ENCODE peak calls at places on chromosomes 11 and 22, in six cellular contexts. D is PC-3, F is PC-9, V is GM20000, B is sigmoid colon, K is AG04449. H is an unnamed sample.

GRCh38 chr11:39149214-39149613 is 2310.2 kb downstream of the LRRC4C start:
- DNase-seq in D (no peak), F (no peak), V (no peak), B (no peak), K (no peak), H (no peak)

GRCh38 chr11:8361664-8362210 is 98.1 kb upstream of the LMO1 start:
- DNase-seq in D (no peak), F (no peak), V (no peak), B (no peak), K (no peak), H (no peak)

GRCh38 chr11:57551941-57552340 is 14.5 kb downstream of the SMTNL1 start:
- DNase-seq in D (no peak), F (no peak), V (no peak), B (no peak), K (no peak), H (no peak)

GRCh38 chr11:117375960-117376359 is 48.3 kb downstream of the CEP164 start:
- DNase-seq in D (no peak), F (no peak), V (no peak), B (no peak), K (no peak), H (no peak)

GRCh38 chr22:42001127-42001526 is 2.5 kb downstream of the WBP2NL start:
- DNase-seq in D (no peak), F (no peak), V (no peak), B (no peak), K (no peak), H (no peak)

GRCh38 chr11:113736323-113736722 is 30.2 kb upstream of the TMPRSS5 start:
- DNase-seq in D (no peak), F (no peak), V (no peak), B (no peak), K (no peak), H (no peak)

GRCh38 chr11:96781082-96781481 is 391.3 kb downstream of the JRKL start:
- DNase-seq in D (peak; percentile 11), F (no peak), V (no peak), B (no peak), K (no peak), H (no peak)

GRCh38 chr11:59358020-59358419 is 675 bp upstream of the OR5AN1 start:
- DNase-seq in D (no peak), F (no peak), V (no peak), B (no peak), K (no peak), H (no peak)

GRCh38 chr11:65432133-65432650 is 9.6 kb downstream of the NEAT1 start:
- DNase-seq in D (no peak), F (no peak), V (no peak), B (no peak), K (no peak), H (no peak)

GRCh38 chr11:101944896-101945295 is 28.6 kb upstream of the ANGPTL5 start:
- DNase-seq in D (no peak), F (no peak), V (no peak), B (no peak), K (no peak), H (no peak)

GRCh38 chr11:72243567-72244316 is at the start of gene PHOX2A:
- DNase-seq in D (no peak), F (no peak), V (peak; percentile 36), B (no peak), K (no peak), H (peak; percentile 18)

GRCh38 chr11:44505591-44506054 is 59.8 kb upstream of the CD82 start:
- DNase-seq in D (peak; percentile 34), F (no peak), V (no peak), B (no peak), K (no peak), H (no peak)

GRCh38 chr22:47918276-47918928 is 1156.0 kb downstream of the TBC1D22A start:
- DNase-seq in D (no peak), F (no peak), V (peak; percentile 26), B (no peak), K (no peak), H (no peak)

GRCh38 chr22:45866398-45867117 is 110.4 kb downstream of the WNT7B start:
- DNase-seq in D (no peak), F (no peak), V (no peak), B (no peak), K (no peak), H (no peak)

GRCh38 chr22:35301370-35301874 is 1.7 kb downstream of the TOM1 start:
- DNase-seq in D (peak; percentile 79), F (peak; percentile 99), V (no peak), B (peak; percentile 80), K (peak; percentile 41), H (no peak)

GRCh38 chr11:115672412-115672811 is 168.2 kb upstream of the CADM1 start:
- DNase-seq in D (no peak), F (no peak), V (no peak), B (no peak), K (no peak), H (no peak)
- TF ChIP-seq CTCF in D (no peak), F (no peak), V (no peak), B (no peak), K (no peak), H (no peak)

GRCh38 chr22:20246368-20247009 is 21.6 kb downstream of the RTN4R start:
- DNase-seq in D (no peak), F (no peak), V (no peak), B (no peak), K (no peak), H (no peak)

GRCh38 chr22:20243545-20244249 is 24.4 kb downstream of the RTN4R start:
- DNase-seq in D (peak; percentile 54), F (no peak), V (peak; percentile 64), B (peak; percentile 82), K (peak; percentile 16), H (peak; percentile 67)

GRCh38 chr22:20245577-20246367 is 22.3 kb downstream of the RTN4R start:
- DNase-seq in D (no peak), F (no peak), V (no peak), B (no peak), K (no peak), H (no peak)

GRCh38 chr22:20244250-20244648 is 23.9 kb downstream of the RTN4R start:
- DNase-seq in D (no peak), F (no peak), V (no peak), B (no peak), K (no peak), H (no peak)

DNA sequence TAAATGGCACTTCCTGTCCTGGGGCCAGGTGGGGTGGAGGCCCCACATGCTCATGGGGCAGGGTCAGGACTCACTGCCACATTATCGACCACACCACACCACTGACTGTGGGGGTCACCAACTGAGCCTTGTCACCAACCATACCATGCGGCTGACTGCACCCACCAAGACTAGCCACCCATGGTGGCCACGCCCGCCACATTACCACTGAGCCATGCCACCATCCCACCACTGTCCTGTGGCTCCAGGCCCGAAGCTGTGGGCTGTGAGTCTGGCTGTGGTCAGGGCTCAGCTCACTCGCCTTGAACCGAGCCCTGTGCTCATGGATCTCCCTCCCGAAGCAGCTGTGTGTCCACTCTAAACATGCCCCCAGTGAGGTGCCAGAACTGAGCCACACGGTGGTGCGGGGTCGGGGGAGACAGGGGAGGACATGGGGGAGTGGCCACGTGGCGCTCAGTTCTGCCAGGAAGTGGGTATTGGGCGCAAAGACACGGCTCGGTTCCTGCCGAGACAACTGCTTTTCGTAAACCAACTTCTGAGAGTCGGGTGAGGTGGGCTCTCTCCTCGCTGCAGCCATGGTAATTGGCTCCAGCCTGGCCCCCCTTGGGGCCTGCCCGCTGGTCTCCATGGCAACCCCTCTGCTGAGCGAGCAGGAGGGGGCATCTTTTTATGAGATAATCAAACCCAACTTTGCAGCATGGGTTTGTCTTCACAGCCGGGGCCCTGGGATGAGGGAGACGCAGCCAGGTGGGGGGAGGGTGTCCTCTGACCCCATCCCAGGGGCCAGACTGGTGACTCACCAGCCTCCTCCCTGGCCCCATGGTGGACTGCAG is 23.2 kb downstream of the RTN4R start:
- DNase-seq in D (no peak), F (no peak), V (peak; percentile 64), B (no peak), K (no peak), H (peak; percentile 68)
- TF ChIP-seq CTCF in D (no peak), F (no peak), V (no peak), B (no peak), K (no peak), H (no peak)

GRCh38 chr11:131907371-131907770 is 537.0 kb downstream of the NTM start:
- DNase-seq in D (no peak), F (no peak), V (no peak), B (no peak), K (no peak), H (no peak)
- TF ChIP-seq CTCF in D (no peak), F (no peak), V (no peak), B (no peak), K (no peak), H (no peak)

DNA sequence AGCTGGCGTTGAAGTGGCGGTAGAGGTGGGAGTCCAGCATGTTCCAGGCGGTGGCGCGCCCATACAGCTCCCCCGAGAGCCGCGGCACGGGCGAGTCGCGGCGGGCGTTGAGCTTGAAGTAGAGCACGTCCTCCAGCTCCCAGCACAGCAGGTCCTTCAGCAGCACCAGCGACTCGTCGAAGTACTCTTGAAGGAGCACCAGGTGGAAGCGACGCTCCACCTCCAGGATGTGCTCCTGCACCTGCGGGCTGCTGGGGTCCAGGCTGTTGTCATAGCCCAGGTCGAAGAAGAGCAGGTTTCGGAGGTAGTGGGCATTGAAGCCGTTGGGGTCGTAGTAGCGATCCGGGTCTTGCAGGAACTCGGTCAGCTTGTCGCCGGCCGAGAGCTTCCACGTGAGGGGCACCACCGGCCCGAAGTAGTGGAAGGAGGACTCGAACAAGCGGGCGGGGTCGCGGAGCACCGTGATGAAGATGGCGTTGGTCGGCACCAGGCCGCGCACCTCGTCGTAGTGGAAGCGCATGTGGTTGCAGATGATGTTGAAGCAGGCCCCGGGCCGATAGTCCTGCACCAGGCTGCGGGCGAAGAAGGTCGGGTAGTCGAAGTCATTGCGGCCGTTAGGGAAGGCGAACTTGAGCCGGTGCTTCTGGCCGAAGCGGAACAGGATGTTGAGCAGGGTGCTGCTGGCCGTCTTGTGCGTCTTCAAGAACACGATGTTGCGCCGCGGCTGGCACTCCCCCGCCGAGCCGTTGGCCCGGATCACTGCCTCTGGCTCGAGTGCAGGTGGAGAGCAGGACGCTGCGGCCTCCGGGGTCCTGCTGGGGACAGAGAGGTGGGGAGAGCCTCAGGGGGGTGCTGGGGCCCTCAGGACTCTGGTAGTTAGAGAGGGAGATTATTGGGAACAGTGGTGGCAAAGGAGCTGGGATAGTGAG is 9.0 kb upstream of the SEC14L6 start:
- DNase-seq in D (no peak), F (no peak), V (no peak), B (no peak), K (no peak), H (no peak)
- TF ChIP-seq CTCF in D (no peak), F (no peak), V (no peak), B (no peak), K (no peak), H (no peak)

H was measured in GM13977.